ENCODE peak calls at places on chromosome 4, in eight cellular contexts. L, H, T, Q, N, I, V and W are unnamed samples.
A peak's percentile ranks its signal among the peaks of the same experiment; 100 is the strongest.

GRCh38 chr4:119958983-119959382 is 107.7 kb downstream of the MAD2L1 start:
- DNase-seq in H (no peak), Q (no peak), T (no peak), N (no peak), V (no peak), I (no peak), L (no peak), W (no peak)

GRCh38 chr4:57425610-57426009 is 315.4 kb upstream of the IGFBP7 start:
- DNase-seq in Q (no peak), N (no peak), I (no peak), H (no peak), T (no peak), V (no peak), L (no peak), W (no peak)

GRCh38 chr4:69360271-69360670 is 80.0 kb downstream of the UGT2B28 start:
- DNase-seq in H (no peak), L (peak; percentile 37), I (no peak), V (no peak), N (no peak), T (no peak), Q (no peak), W (no peak)

GRCh38 chr4:152193059-152193458 is 342.8 kb downstream of the FBXW7 start:
- DNase-seq in V (no peak), L (no peak), H (no peak), Q (no peak), T (no peak), I (no peak), N (no peak), W (no peak)

GRCh38 chr4:1192493-1193205 is 20.3 kb upstream of the SPON2 start:
- DNase-seq in N (no peak), T (no peak), V (no peak), H (no peak), Q (no peak), I (no peak), L (peak; percentile 11), W (no peak)

GRCh38 chr4:180949825-180950224 is 1293.4 kb upstream of the TENM3 start:
- DNase-seq in T (no peak), L (no peak), I (no peak), Q (no peak), N (no peak), H (no peak), V (no peak), W (no peak)

GRCh38 chr4:177033130-177033529 is 240.4 kb upstream of the VEGFC start:
- DNase-seq in Q (no peak), T (no peak), L (no peak), I (no peak), V (no peak), N (no peak), H (no peak), W (no peak)

GRCh38 chr4:77040265-77040664 is 35.5 kb downstream of the CCNI start:
- DNase-seq in T (no peak), L (no peak), I (no peak), Q (no peak), V (no peak), H (no peak), N (no peak), W (no peak)

GRCh38 chr4:94548571-94548970 is 96.8 kb downstream of the PDLIM5 start:
- DNase-seq in L (peak; percentile 30), Q (no peak), T (no peak), V (no peak), N (peak; percentile 48), I (no peak), H (no peak), W (no peak)

GRCh38 chr4:73037057-73037456 is 32.5 kb downstream of the COX18 start:
- DNase-seq in T (no peak), N (no peak), I (no peak), Q (no peak), L (no peak), H (no peak), V (no peak), W (no peak)

GRCh38 chr4:97142893-97143292 is 1000.4 kb downstream of the STPG2 start:
- DNase-seq in Q (no peak), V (no peak), L (no peak), H (no peak), N (no peak), T (no peak), I (no peak), W (no peak)